ENCODE peak calls at places on chromosomes 5 and 9, in seven cellular contexts. One of them, this sample, is unnamed.

GRCh38 chr5:39501403-39501802 is 76.6 kb upstream of the DAB2 start:
- DNase-seq in choroid plexus epithelial cell: peak
- DNase-seq in occipital lobe: no peak
- DNase-seq in hippocampal formation: no peak
- DNase-seq in ecto neural progenitor cell: no peak
- DNase-seq in neural progenitor cell: no peak
- DNase-seq in myocyte: peak
- DNase-seq in this sample: no peak

GRCh38 chr5:116507051-116507537 is 67.5 kb downstream of the SEMA6A start:
- DNase-seq in neural progenitor cell: no peak
- DNase-seq in ecto neural progenitor cell: no peak
- DNase-seq in myocyte: no peak
- DNase-seq in choroid plexus epithelial cell: peak
- DNase-seq in hippocampal formation: no peak
- DNase-seq in occipital lobe: no peak
- DNase-seq in this sample: no peak

GRCh38 chr9:101418518-101419111 is 17.0 kb downstream of the ALDOB start:
- DNase-seq in ecto neural progenitor cell: no peak
- DNase-seq in choroid plexus epithelial cell: no peak
- DNase-seq in hippocampal formation: no peak
- DNase-seq in neural progenitor cell: no peak
- DNase-seq in myocyte: peak
- DNase-seq in occipital lobe: no peak
- DNase-seq in this sample: no peak

GRCh38 chr5:35230043-35230611 is at the start of gene PRLR:
- DNase-seq in myocyte: peak
- DNase-seq in hippocampal formation: no peak
- DNase-seq in occipital lobe: no peak
- DNase-seq in ecto neural progenitor cell: peak
- DNase-seq in neural progenitor cell: peak
- DNase-seq in choroid plexus epithelial cell: peak
- DNase-seq in this sample: no peak

GRCh38 chr9:112751059-112751795 is 667 bp downstream of the SNX30 start:
- DNase-seq in myocyte: peak
- DNase-seq in ecto neural progenitor cell: peak
- DNase-seq in choroid plexus epithelial cell: peak
- DNase-seq in neural progenitor cell: peak
- DNase-seq in hippocampal formation: peak
- DNase-seq in occipital lobe: peak
- DNase-seq in this sample: peak

GRCh38 chr5:64930672-64931318 is 162.1 kb downstream of the CWC27 start:
- DNase-seq in hippocampal formation: no peak
- DNase-seq in ecto neural progenitor cell: no peak
- DNase-seq in myocyte: no peak
- DNase-seq in choroid plexus epithelial cell: no peak
- DNase-seq in neural progenitor cell: no peak
- DNase-seq in occipital lobe: no peak
- DNase-seq in this sample: no peak

GRCh38 chr5:86665984-86666760 is 48.4 kb downstream of the COX7C start:
- DNase-seq in ecto neural progenitor cell: no peak
- DNase-seq in hippocampal formation: no peak
- DNase-seq in occipital lobe: no peak
- DNase-seq in choroid plexus epithelial cell: no peak
- DNase-seq in neural progenitor cell: no peak
- DNase-seq in myocyte: no peak
- DNase-seq in this sample: no peak

GRCh38 chr9:115694014-115694413 is 459.6 kb upstream of the PAPPA start:
- DNase-seq in hippocampal formation: no peak
- DNase-seq in myocyte: peak
- DNase-seq in occipital lobe: no peak
- DNase-seq in neural progenitor cell: peak
- DNase-seq in choroid plexus epithelial cell: peak
- DNase-seq in ecto neural progenitor cell: no peak
- DNase-seq in this sample: peak

GRCh38 chr5:176994460-176995121 is 12.0 kb downstream of the UIMC1 start:
- DNase-seq in choroid plexus epithelial cell: peak
- DNase-seq in ecto neural progenitor cell: no peak
- DNase-seq in hippocampal formation: no peak
- DNase-seq in occipital lobe: no peak
- DNase-seq in neural progenitor cell: peak
- DNase-seq in myocyte: no peak
- DNase-seq in this sample: no peak

GRCh38 chr9:17929506-17929905 is 350.6 kb downstream of the SH3GL2 start:
- DNase-seq in choroid plexus epithelial cell: no peak
- DNase-seq in occipital lobe: no peak
- DNase-seq in hippocampal formation: no peak
- DNase-seq in myocyte: no peak
- DNase-seq in ecto neural progenitor cell: no peak
- DNase-seq in neural progenitor cell: no peak
- DNase-seq in this sample: no peak

GRCh38 chr5:62284946-62285891 is 20.8 kb upstream of the KIF2A start:
- DNase-seq in choroid plexus epithelial cell: no peak
- DNase-seq in occipital lobe: no peak
- DNase-seq in myocyte: no peak
- DNase-seq in neural progenitor cell: no peak
- DNase-seq in hippocampal formation: no peak
- DNase-seq in ecto neural progenitor cell: no peak
- DNase-seq in this sample: no peak

GRCh38 chr9:109017061-109017460 is 3.8 kb upstream of the CTNNAL1 start:
- DNase-seq in myocyte: no peak
- DNase-seq in choroid plexus epithelial cell: peak
- DNase-seq in neural progenitor cell: no peak
- DNase-seq in hippocampal formation: no peak
- DNase-seq in occipital lobe: no peak
- DNase-seq in ecto neural progenitor cell: no peak
- DNase-seq in this sample: no peak

GRCh38 chr5:34857894-34858293 is 18.9 kb downstream of the TTC23L start:
- DNase-seq in neural progenitor cell: no peak
- DNase-seq in hippocampal formation: no peak
- DNase-seq in ecto neural progenitor cell: no peak
- DNase-seq in myocyte: no peak
- DNase-seq in choroid plexus epithelial cell: no peak
- DNase-seq in occipital lobe: no peak
- DNase-seq in this sample: no peak

GRCh38 chr5:166505086-166505485 is 1786.4 kb upstream of the WWC1 start:
- DNase-seq in choroid plexus epithelial cell: no peak
- DNase-seq in myocyte: no peak
- DNase-seq in neural progenitor cell: no peak
- DNase-seq in occipital lobe: no peak
- DNase-seq in ecto neural progenitor cell: no peak
- DNase-seq in hippocampal formation: no peak
- DNase-seq in this sample: no peak

GRCh38 chr5:60223342-60223741 is 329.8 kb upstream of the PDE4D start:
- DNase-seq in occipital lobe: no peak
- DNase-seq in hippocampal formation: no peak
- DNase-seq in choroid plexus epithelial cell: peak
- DNase-seq in ecto neural progenitor cell: no peak
- DNase-seq in myocyte: peak
- DNase-seq in neural progenitor cell: no peak
- DNase-seq in this sample: no peak

GRCh38 chr5:19676895-19677294 is 311.1 kb downstream of the CDH18 start:
- DNase-seq in ecto neural progenitor cell: no peak
- DNase-seq in hippocampal formation: no peak
- DNase-seq in neural progenitor cell: no peak
- DNase-seq in myocyte: no peak
- DNase-seq in occipital lobe: no peak
- DNase-seq in choroid plexus epithelial cell: peak
- DNase-seq in this sample: no peak

GRCh38 chr9:135665795-135666189 is 2.7 kb downstream of the LCN9 start:
- DNase-seq in choroid plexus epithelial cell: no peak
- DNase-seq in neural progenitor cell: no peak
- DNase-seq in myocyte: no peak
- DNase-seq in hippocampal formation: no peak
- DNase-seq in ecto neural progenitor cell: no peak
- DNase-seq in occipital lobe: no peak
- DNase-seq in this sample: no peak